ENCODE peak calls at places on chromosomes 7 and 10, in ten cellular contexts. Y is GM23248, X is IMR-90, J is left ventricle myocardium inferior, D is colonic mucosa, A is psoas muscle, P is sigmoid colon, F is suprapubic skin, B is pancreas, M is neuronal stem cell. N is an unnamed sample. For H3K4me1 and H3K27me3, the result is how much of the 10 kb centered on the place peaks cover.

GRCh38 chr7:84271550-84271949 is 77.0 kb upstream of the SEMA3A start:
- DNase-seq in Y (peak), X (peak), J (no peak), D (no peak), A (no peak), P (no peak), F (no peak), B (no peak), M (no peak), N (no peak)

GRCh38 chr7:52085610-52086009 is 769.0 kb upstream of the COBL start:
- DNase-seq in Y (no peak), X (no peak), J (no peak), D (no peak), A (no peak), P (no peak), F (no peak), B (no peak), M (no peak), N (no peak)

GRCh38 chr7:137953043-137953691 is 48.7 kb downstream of the CREB3L2 start:
- DNase-seq in Y (peak), X (peak), J (no peak), D (no peak), A (no peak), P (no peak), F (no peak), B (no peak), M (no peak), N (no peak)

GRCh38 chr7:4797858-4798705 is 22.7 kb downstream of the AP5Z1 start:
- DNase-seq in Y (peak), X (peak), J (peak), D (peak), A (peak), P (no peak), F (no peak), B (peak), M (peak), N (peak)

GRCh38 chr7:105198223-105198622 is 184.2 kb downstream of the KMT2E start:
- DNase-seq in Y (peak), X (peak), J (no peak), D (no peak), A (no peak), P (no peak), F (no peak), B (no peak), M (no peak), N (no peak)

GRCh38 chr10:20614911-20615310 is 282.2 kb downstream of the NEBL start:
- DNase-seq in Y (no peak), X (no peak), J (no peak), D (no peak), A (no peak), P (no peak), F (no peak), B (no peak), M (no peak), N (no peak)

GRCh38 chr7:37901236-37901827 is 15.3 kb downstream of the SFRP4 start:
- DNase-seq in Y (peak), X (peak), J (no peak), D (no peak), A (no peak), P (no peak), F (no peak), B (no peak), M (peak), N (no peak)

GRCh38 chr10:74419491-74420466 is 268.8 kb downstream of the ADK start:
- DNase-seq in Y (peak), X (peak), J (no peak), D (peak), A (no peak), P (no peak), F (no peak), B (no peak), M (peak), N (no peak)

GRCh38 chr7:50791363-50791762 is 8.7 kb upstream of the GRB10 start:
- DNase-seq in Y (no peak), X (no peak), J (no peak), D (no peak), A (no peak), P (no peak), F (no peak), B (no peak), M (no peak), N (no peak)

GRCh38 chr10:101400529-101400928 is 46.6 kb downstream of the BTRC start:
- DNase-seq in Y (peak), X (peak), J (no peak), D (no peak), A (no peak), P (no peak), F (no peak), B (no peak), M (no peak), N (no peak)

GRCh38 chr7:130009848-130010688 is 41.1 kb downstream of the ZC3HC1 start:
- DNase-seq in Y (peak), X (peak), J (no peak), D (peak), A (peak), P (peak), F (peak), B (peak), M (no peak), N (peak)

GRCh38 chr7:129829677-129830631 is 122.8 kb downstream of the UBE2H start:
- DNase-seq in Y (peak), X (peak), J (peak), D (peak), A (peak), P (peak), F (peak), B (peak), M (peak), N (peak)

GRCh38 chr7:48962821-48963505 is 38.6 kb downstream of the CDC14C start:
- DNase-seq in Y (no peak), X (no peak), J (peak), D (no peak), A (peak), P (no peak), F (no peak), B (no peak), M (no peak), N (no peak)

GRCh38 chr10:88386878-88387773 is 196.0 kb downstream of the RNLS start:
- DNase-seq in Y (peak), X (peak), J (no peak), D (peak), A (no peak), P (peak), F (no peak), B (no peak), M (peak), N (no peak)

DNA sequence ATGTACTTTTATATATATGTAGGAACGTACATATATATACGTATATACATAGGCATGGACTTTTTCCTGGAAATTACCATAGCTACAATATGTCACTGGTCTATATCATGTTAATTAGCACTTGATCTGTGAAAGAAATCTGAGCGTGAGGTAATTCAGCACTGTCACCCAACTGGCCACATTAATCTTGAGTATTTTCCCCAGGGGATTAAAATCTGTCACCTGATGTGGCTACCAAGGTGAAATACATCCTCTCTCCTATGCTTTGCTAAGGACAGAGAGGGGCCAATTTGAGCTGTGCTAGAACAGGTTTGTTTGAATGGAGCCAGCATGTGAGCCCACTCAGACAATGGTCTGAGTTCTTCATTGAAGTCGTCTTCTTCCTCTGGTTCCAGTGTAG is 33.3 kb downstream of the CYCS start:
- DNase-seq in Y (no peak), X (no peak), J (no peak), D (no peak), A (no peak), P (no peak), F (no peak), B (no peak), M (no peak), N (no peak)
- H3K27ac ChIP-seq in Y (no peak), X (no peak), J (no peak), D (no peak), A (no peak), P (no peak), F (no peak), B (no peak), M (no peak), N (no peak)

GRCh38 chr10:96512524-96512991 is 1.2 kb downstream of the TLL2 start:
- DNase-seq in Y (peak), X (peak), J (peak), D (peak), A (peak), P (no peak), F (no peak), B (peak), M (no peak), N (no peak)
- H3K4me1 ChIP-seq in Y (under half), X (under half), J (under half), D (under half), A (under half), P (under half), F (under half), B (under half), M (under half), N (under half)

GRCh38 chr7:101012931-101013330 is 7.0 kb upstream of the MUC17 start:
- DNase-seq in Y (no peak), X (no peak), J (no peak), D (no peak), A (no peak), P (no peak), F (no peak), B (no peak), M (no peak), N (no peak)
- H3K27me3 ChIP-seq in Y (under half), X (under half), J (half or more), D (under half), A (under half), P (under half), F (under half), B (under half), M (under half), N (under half)

GRCh38 chr10:103868200-103868599 is 12.8 kb upstream of the SH3PXD2A start:
- DNase-seq in Y (no peak), X (no peak), J (no peak), D (no peak), A (no peak), P (no peak), F (peak), B (no peak), M (no peak), N (no peak)
- H3K27ac ChIP-seq in Y (no peak), X (no peak), J (no peak), D (no peak), A (no peak), P (no peak), F (no peak), B (no peak), M (no peak), N (no peak)

GRCh38 chr7:7810380-7810779 is 92.0 kb upstream of the RPA3 start:
- DNase-seq in Y (no peak), X (no peak), J (no peak), D (no peak), A (no peak), P (no peak), F (no peak), B (no peak), M (no peak), N (no peak)
- H3K4me1 ChIP-seq in Y (under half), X (under half), J (under half), D (under half), A (under half), P (under half), F (under half), B (under half), M (under half), N (under half)

GRCh38 chr10:70958396-70958795 is 70.0 kb upstream of the PCBD1 start:
- DNase-seq in Y (peak), X (peak), J (no peak), D (no peak), A (no peak), P (no peak), F (no peak), B (no peak), M (no peak), N (peak)
- H3K27me3 ChIP-seq in Y (under half), X (under half), J (under half), D (under half), A (under half), P (under half), F (under half), B (under half), M (under half), N (under half)

DNA sequence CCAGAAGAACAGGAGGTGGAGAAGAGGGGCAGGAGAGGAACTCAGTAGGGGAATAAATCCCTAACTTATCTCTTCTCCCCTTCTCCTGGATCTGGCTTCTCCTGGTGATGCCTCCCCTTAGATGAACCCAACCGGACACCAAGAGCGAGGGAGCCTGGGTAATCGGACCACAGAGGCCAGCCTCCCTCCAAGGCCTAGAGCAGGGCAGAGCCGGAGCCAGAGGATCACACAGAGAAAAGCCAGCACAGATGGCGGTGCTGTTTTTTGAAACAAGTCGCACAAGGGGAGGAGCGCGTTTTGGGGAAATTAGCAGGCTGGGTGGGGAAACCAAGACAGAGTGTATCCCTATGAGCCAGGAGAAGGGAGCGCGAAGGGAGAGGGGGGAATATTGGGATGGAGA is 4.9 kb upstream of the SRRM3 start:
- DNase-seq in Y (no peak), X (no peak), J (no peak), D (no peak), A (no peak), P (no peak), F (no peak), B (no peak), M (no peak), N (no peak)
- H3K27ac ChIP-seq in Y (no peak), X (no peak), J (no peak), D (no peak), A (no peak), P (no peak), F (no peak), B (no peak), M (no peak), N (no peak)

DNA sequence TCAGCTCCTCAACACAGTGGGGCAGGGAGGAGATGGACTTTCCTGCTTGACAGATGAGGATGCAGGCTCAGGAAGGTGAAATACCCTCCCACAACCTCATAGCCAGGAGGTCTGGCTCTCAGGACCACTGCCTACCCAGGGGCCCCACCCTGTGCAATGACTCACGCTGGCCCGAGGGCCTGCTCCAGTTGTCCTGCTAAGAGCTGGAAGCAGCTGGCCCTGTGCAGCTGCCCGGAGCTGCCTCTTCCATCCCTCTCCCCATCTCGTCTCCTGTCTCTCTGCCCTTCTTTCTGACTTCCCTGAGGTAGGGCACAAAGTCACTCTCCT is 123.9 kb downstream of the ZMIZ1 start:
- DNase-seq in Y (peak), X (peak), J (no peak), D (no peak), A (peak), P (no peak), F (no peak), B (no peak), M (no peak), N (no peak)
- H3K4me1 ChIP-seq in Y (half or more), X (under half), J (half or more), D (under half), A (under half), P (under half), F (half or more), B (under half), M (under half), N (half or more)

DNA sequence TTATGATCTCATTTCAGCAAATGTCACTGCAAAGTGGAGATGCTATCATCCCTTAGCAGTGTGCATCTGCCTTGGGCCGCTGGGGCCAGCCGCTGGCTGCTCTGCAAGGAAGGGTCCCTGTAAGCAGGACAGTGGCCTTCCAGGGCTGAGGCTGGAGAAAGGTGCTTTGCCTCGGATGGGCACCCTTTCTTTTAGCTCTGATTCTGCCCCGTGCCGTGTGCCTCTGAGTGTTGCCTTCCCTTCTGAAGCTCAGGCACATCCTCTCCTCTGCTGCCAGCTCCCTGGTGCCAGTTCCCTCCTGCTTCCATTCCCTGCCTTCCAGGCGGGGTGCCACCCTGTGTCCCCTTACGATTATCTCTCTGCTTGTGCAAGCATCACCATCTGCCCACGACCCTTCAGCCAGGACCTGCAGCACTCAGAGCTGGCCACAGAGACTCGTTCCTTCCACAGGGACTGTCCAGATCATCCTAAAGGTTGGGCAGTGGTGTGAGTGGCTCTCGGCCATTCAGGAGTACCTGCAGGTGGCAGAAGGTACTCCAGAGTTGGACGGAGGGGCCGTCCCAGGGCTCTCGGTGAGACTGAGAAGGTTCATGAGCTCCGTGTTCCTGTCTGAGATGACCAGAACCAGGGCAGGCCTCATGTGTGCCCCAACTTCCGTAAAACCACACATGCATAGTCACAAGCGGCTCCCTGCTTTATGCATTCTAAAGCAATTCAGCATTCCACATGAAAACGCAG is 371.3 kb downstream of the DNAJB6 start:
- DNase-seq in Y (no peak), X (no peak), J (no peak), D (no peak), A (no peak), P (peak), F (no peak), B (no peak), M (no peak), N (peak)
- H3K27me3 ChIP-seq in Y (under half), X (under half), J (half or more), D (under half), A (under half), P (under half), F (under half), B (under half), M (under half), N (under half)